ENCODE peak calls at places on chromosomes 13 and 19, in six cellular contexts. X is PC-9, O is aorta, E is endodermal cell, J is heart left ventricle, V is uterus. F is an unnamed sample. For H3K9me3, the result is how much of the 10 kb centered on the place peaks cover.

GRCh38 chr19:31356587-31357314 is 7.5 kb upstream of the TSHZ3 start:
- DNase-seq in X (no peak), O (peak), E (peak), J (peak), V (no peak), F (no peak)

GRCh38 chr19:43934055-43934984 is 762 bp downstream of the ZNF45 start:
- DNase-seq in X (no peak), O (no peak), E (no peak), J (no peak), V (no peak), F (peak)

GRCh38 chr13:51781246-51782022 is 22.5 kb downstream of the DHRS12 start:
- DNase-seq in X (no peak), O (no peak), E (peak), J (no peak), V (no peak), F (no peak)

GRCh38 chr19:12841094-12841493 is 2.8 kb downstream of the MAST1 start:
- DNase-seq in X (peak), O (no peak), E (peak), J (no peak), V (no peak), F (no peak)

GRCh38 chr19:39021063-39021462 is 11.3 kb downstream of the FBXO27 start:
- DNase-seq in X (no peak), O (no peak), E (no peak), J (no peak), V (no peak), F (no peak)

GRCh38 chr13:64993514-64994164 is 2236.5 kb downstream of the PCDH9 start:
- DNase-seq in X (no peak), O (no peak), E (no peak), J (no peak), V (no peak), F (no peak)

GRCh38 chr19:44141191-44142013 is at the start of gene ZNF234:
- DNase-seq in X (peak), O (peak), E (peak), J (peak), V (peak), F (peak)

GRCh38 chr19:37998801-37999308 is 91.8 kb downstream of the SIPA1L3 start:
- DNase-seq in X (no peak), O (peak), E (no peak), J (no peak), V (no peak), F (no peak)

GRCh38 chr19:48478339-48479061 is 9.3 kb downstream of the CYTH2 start:
- DNase-seq in X (no peak), O (no peak), E (no peak), J (no peak), V (no peak), F (no peak)

GRCh38 chr19:32748497-32748896 is 28.9 kb downstream of the TDRD12 start:
- DNase-seq in X (no peak), O (no peak), E (peak), J (no peak), V (no peak), F (no peak)

GRCh38 chr13:39516140-39516539 is 86.9 kb downstream of the LHFPL6 start:
- DNase-seq in X (no peak), O (no peak), E (no peak), J (peak), V (no peak), F (no peak)

GRCh38 chr13:98619556-98619955 is 42.6 kb upstream of the STK24 start:
- DNase-seq in X (no peak), O (no peak), E (no peak), J (no peak), V (no peak), F (no peak)

GRCh38 chr13:50838031-50838430 is 5.5 kb downstream of the DLEU7 start:
- DNase-seq in X (no peak), O (no peak), E (no peak), J (no peak), V (no peak), F (no peak)

GRCh38 chr19:16472992-16473391 is 1.2 kb upstream of the EPS15L1 start:
- DNase-seq in X (no peak), O (no peak), E (no peak), J (no peak), V (no peak), F (no peak)

GRCh38 chr19:16470541-16470910 is 1.2 kb downstream of the EPS15L1 start:
- DNase-seq in X (peak), O (no peak), E (no peak), J (no peak), V (no peak), F (no peak)

GRCh38 chr19:16467581-16467980 is 4.2 kb downstream of the EPS15L1 start:
- DNase-seq in X (no peak), O (no peak), E (no peak), J (peak), V (no peak), F (no peak)

GRCh38 chr19:16473875-16474397 is 2.2 kb upstream of the EPS15L1 start:
- DNase-seq in X (no peak), O (no peak), E (no peak), J (no peak), V (no peak), F (no peak)

DNA sequence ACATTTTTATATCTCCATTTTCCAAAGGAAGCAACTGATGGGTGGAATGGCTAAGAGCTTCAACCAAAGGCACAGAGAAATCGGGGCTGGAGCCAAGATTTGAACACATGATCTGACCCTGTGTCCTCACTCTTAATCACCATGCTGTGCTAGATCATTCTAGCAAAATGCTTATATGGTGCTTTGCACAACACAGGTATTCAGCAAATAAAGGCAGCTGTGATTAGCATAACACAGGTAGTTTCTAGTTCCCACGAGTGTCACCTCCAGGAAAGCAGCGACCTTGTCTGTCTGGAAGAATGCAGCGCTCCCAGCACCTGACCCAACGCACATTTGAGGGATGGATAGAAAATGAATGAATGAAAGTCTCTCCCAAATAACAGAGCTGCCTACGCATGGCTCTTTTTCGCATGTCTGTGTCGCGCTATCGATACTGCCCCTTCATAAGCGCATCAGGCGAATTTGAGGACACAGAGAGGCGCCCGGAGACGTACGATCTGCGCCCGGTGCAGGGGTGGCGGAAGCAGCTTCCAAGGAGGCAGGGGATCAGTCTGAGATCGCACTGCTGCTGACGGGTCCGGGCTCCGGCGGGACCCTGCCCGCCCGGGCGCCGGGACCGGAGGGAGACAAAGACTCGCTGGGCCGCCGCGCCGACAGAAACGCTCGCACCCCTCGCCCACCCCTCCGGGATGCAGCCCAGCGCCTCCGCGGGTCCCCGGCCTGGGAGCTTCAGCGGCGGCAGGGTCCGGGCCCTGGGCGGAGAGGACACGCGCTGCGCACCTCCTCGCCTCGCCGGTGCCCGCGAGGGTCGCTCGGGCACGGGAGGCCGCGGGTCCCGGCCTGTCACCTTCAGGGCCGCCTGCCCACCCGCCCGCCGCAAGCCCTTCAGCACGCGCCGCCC is 609 bp downstream of the EPS15L1 start:
- DNase-seq in X (peak), O (no peak), E (peak), J (peak), V (no peak), F (no peak)
- H3K27ac ChIP-seq in X (peak), O (no peak), E (no peak), J (peak), V (peak), F (no peak)

DNA sequence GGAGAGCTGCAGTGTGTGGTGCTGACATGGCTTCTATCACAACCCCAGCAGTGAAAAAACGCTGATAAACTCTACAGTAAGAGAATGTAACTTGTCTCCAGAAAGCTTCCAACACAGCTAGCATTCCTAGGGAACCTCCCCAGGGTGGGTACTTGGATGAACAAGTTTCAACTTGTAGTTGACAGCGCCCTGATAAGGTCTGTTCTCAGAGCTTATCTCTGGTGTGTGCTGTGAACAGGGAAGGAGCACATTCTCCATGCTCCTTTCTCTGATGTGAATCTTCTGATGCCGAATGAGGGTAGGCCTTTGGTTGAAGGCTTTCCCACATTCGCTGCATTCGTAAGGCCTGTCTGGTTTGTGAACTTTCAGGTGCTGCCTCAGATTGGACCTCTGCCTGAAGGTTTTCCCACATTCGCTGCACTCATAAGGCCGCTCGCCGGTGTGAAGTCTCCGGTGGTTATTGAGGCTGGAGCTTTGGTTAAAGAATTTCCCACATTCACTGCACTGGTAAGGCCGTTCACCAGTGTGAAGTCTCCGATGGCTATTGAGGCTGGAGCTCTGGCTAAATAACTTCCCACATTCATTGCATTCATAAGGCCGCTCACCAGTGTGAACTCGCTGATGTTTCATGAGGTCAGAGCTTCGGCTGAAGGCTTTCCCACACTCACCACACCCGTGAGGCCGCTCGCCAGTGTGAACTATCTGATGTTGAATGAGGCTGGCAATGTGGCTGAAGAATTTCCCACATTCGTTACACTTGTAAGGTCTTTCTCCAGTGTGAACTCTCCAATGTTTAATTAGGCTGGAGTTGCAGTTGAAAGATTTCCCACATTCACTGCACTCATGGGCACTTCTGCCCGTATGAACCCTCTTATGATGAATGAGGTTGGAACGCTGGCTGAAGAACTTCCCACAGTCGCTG is 5.9 kb downstream of the ZNF792 start:
- DNase-seq in X (no peak), O (no peak), E (no peak), J (no peak), V (no peak), F (no peak)
- H3K9me3 ChIP-seq in X (under half), O (under half), E (half or more), J (under half), V (under half), F (under half)

GRCh38 chr13:109938255-109938936 is 152.0 kb upstream of the IRS2 start:
- DNase-seq in X (no peak), O (no peak), E (no peak), J (no peak), V (peak), F (peak)
- H3K27ac ChIP-seq in X (no peak), O (no peak), E (no peak), J (no peak), V (no peak), F (no peak)

DNA sequence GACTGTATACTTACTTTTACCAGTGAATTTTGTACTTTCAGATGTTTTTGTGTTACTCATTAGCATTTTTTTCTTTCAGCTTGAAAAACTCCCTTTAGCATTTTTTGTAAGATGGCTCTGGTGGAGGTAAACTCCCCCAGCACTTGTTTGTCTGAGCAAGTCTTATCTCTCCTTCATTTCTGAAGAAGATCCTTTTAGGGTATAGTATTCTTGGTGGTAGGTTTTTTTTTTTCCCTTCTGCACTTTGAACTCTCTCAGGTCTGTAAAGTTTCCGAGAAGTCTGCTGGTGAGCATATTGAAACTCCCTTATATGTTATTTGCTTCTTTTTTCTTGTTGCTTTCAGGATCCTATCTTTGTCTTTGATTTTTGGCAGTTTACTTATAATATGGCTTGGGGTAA is 35.1 kb downstream of the IGFL3 start:
- DNase-seq in X (no peak), O (no peak), E (no peak), J (no peak), V (no peak), F (no peak)
- H3K9me3 ChIP-seq in X (under half), O (under half), E (half or more), J (under half), V (under half), F (under half)

DNA sequence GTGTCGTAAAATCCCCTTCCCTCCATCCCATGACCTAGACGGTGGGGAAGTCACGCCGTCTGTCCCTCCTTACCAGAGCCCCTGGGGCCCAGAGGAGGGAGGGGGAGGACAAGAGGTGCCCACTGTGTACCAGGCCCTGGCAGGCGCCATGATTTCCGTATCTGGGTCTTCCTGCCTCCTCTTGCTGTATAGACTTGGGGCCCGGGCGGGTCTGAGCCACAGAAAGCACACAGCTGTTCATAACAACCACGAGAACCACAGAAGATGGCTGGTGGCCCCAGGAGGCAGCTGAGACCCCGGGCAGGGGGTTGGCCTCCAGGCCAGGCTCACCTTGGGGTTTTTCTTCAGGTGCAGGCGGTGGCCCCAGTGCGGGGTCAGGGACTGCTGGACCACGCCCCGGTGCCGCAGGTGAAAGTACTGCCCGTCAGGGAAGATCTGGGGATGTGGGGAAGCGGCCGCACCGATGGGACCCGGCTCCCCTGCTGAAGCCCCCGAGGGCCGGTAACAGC is 633 bp downstream of the PCSK4 start:
- DNase-seq in X (no peak), O (no peak), E (no peak), J (peak), V (no peak), F (no peak)
- H3K27ac ChIP-seq in X (no peak), O (no peak), E (peak), J (peak), V (peak), F (no peak)

F was measured in SJSA1.